ENCODE peak calls at places on chromosome 15, in five cellular contexts. N is stimulated activated CD8-positive, alpha-beta memory T cell treated with anti-CD3 and anti-CD28 coated beads, Interleukin-2, amount 100 ng/mL, for 1 hour; H is erythroblast; S is testis; Y is memory B cell. W is an unnamed sample.

GRCh38 chr15:66592505-66593218 is 26.9 kb upstream of the LCTL start:
- DNase-seq in N (no peak), Y (no peak), H (peak), S (no peak), W (peak)

GRCh38 chr15:33277689-33278088 is 33.1 kb upstream of the RYR3 start:
- DNase-seq in S (no peak), Y (no peak), N (no peak), H (no peak), W (no peak)

GRCh38 chr15:90845201-90845949 is 23.0 kb upstream of the FURIN start:
- DNase-seq in H (peak), N (no peak), Y (no peak), S (no peak), W (peak)

GRCh38 chr15:59371458-59372351 is 966 bp downstream of the MYO1E start:
- DNase-seq in N (no peak), S (peak), H (no peak), Y (no peak), W (no peak)

GRCh38 chr15:56812255-56812654 is 78.9 kb upstream of the ZNF280D start:
- DNase-seq in S (no peak), N (no peak), H (no peak), Y (no peak), W (no peak)

GRCh38 chr15:35519536-35520149 is 26.3 kb downstream of the DPH6 start:
- DNase-seq in N (no peak), Y (peak), S (no peak), H (peak), W (no peak)

GRCh38 chr15:88324241-88325065 is 67.9 kb upstream of the NTRK3 start:
- DNase-seq in Y (no peak), S (no peak), H (no peak), N (no peak), W (no peak)

GRCh38 chr15:31325432-31325975 is 1.1 kb upstream of the KLF13 start:
- DNase-seq in H (peak), N (peak), S (peak), Y (peak), W (peak)

GRCh38 chr15:60353245-60353940 is 44.4 kb downstream of the ANXA2 start:
- DNase-seq in S (no peak), N (no peak), H (no peak), Y (no peak), W (no peak)

GRCh38 chr15:25711691-25712090 is 151.4 kb downstream of the ATP10A start:
- DNase-seq in N (no peak), Y (no peak), H (no peak), S (no peak), W (no peak)

GRCh38 chr15:75149911-75150709 is 51.6 kb upstream of the C15orf39 start:
- DNase-seq in Y (no peak), S (no peak), H (peak), N (no peak), W (peak)

GRCh38 chr15:56758770-56759449 is 25.6 kb upstream of the ZNF280D start:
- DNase-seq in N (no peak), S (no peak), H (peak), Y (no peak), W (no peak)

GRCh38 chr15:69798481-69799315 is 299.0 kb downstream of the TLE3 start:
- DNase-seq in S (no peak), Y (no peak), N (no peak), H (no peak), W (no peak)

GRCh38 chr15:43287254-43287653 is 20.5 kb upstream of the TGM5 start:
- DNase-seq in N (no peak), S (no peak), Y (no peak), H (no peak), W (no peak)

GRCh38 chr15:50176869-50177268 is 5.1 kb upstream of the SLC27A2 start:
- DNase-seq in N (no peak), Y (no peak), S (no peak), H (no peak), W (no peak)

GRCh38 chr15:88769161-88769971 is 33.9 kb upstream of the ACAN start:
- DNase-seq in Y (no peak), H (no peak), S (peak), N (no peak), W (no peak)

GRCh38 chr15:91912336-91912735 is 58.8 kb downstream of the SLCO3A1 start:
- DNase-seq in S (no peak), H (no peak), N (no peak), Y (no peak), W (no peak)

GRCh38 chr15:42092666-42093445 is 1.5 kb downstream of the PLA2G4D start:
- DNase-seq in N (no peak), S (peak), Y (no peak), H (no peak), W (no peak)

GRCh38 chr15:68823561-68823960 is 2.9 kb upstream of the ANP32A start:
- DNase-seq in S (no peak), N (no peak), H (no peak), Y (no peak), W (no peak)

GRCh38 chr15:68930268-68931022 is at the start of gene SPESP1:
- DNase-seq in H (peak), N (peak), Y (peak), S (peak), W (no peak)

GRCh38 chr15:58472821-58473581 is 41.2 kb downstream of the LIPC start:
- DNase-seq in S (no peak), N (peak), H (no peak), Y (no peak), W (no peak)

GRCh38 chr15:57158589-57158988 is 217.7 kb upstream of the CGNL1 start:
- DNase-seq in Y (no peak), H (peak), S (no peak), N (no peak), W (no peak)

GRCh38 chr15:56205061-56205876 is 38.4 kb downstream of the RFX7 start:
- DNase-seq in Y (no peak), H (no peak), N (no peak), S (no peak), W (no peak)

GRCh38 chr15:50137893-50138292 is 18.9 kb upstream of the ATP8B4 start:
- DNase-seq in H (no peak), Y (no peak), N (no peak), S (no peak), W (no peak)